ENCODE peak calls at places on chromosomes 11 and 22, in seven cellular contexts. One of them, this sample, is unnamed.

GRCh38 chr22:40238425-40239344 is 61.0 kb downstream of the TNRC6B start:
- DNase-seq in OCI-LY7: no peak
- DNase-seq in ovary: no peak
- DNase-seq in heart left ventricle: no peak
- DNase-seq in Panc1: peak; percentile 30
- DNase-seq in heart right ventricle: no peak
- DNase-seq in Peyer's patch: no peak
- DNase-seq in this sample: no peak

GRCh38 chr22:43388420-43388851 is 23.4 kb upstream of the MPPED1 start:
- DNase-seq in OCI-LY7: peak; percentile 57
- DNase-seq in ovary: peak; percentile 88
- DNase-seq in heart left ventricle: peak; percentile 75
- DNase-seq in Panc1: no peak
- DNase-seq in heart right ventricle: peak; percentile 69
- DNase-seq in Peyer's patch: peak; percentile 50
- DNase-seq in this sample: peak; percentile 67

GRCh38 chr11:40037005-40037404 is 1422.4 kb downstream of the LRRC4C start:
- DNase-seq in OCI-LY7: no peak
- DNase-seq in ovary: no peak
- DNase-seq in heart left ventricle: no peak
- DNase-seq in Panc1: no peak
- DNase-seq in heart right ventricle: no peak
- DNase-seq in Peyer's patch: no peak
- DNase-seq in this sample: no peak

GRCh38 chr11:17719028-17719939 is at the start of gene MYOD1:
- DNase-seq in OCI-LY7: no peak
- DNase-seq in ovary: no peak
- DNase-seq in heart left ventricle: no peak
- DNase-seq in Panc1: no peak
- DNase-seq in heart right ventricle: no peak
- DNase-seq in Peyer's patch: no peak
- DNase-seq in this sample: no peak

GRCh38 chr11:72781313-72782080 is 12.3 kb downstream of the STARD10 start:
- DNase-seq in OCI-LY7: peak; percentile 50
- DNase-seq in ovary: no peak
- DNase-seq in heart left ventricle: no peak
- DNase-seq in Panc1: no peak
- DNase-seq in heart right ventricle: no peak
- DNase-seq in Peyer's patch: peak; percentile 40
- DNase-seq in this sample: peak; percentile 52

GRCh38 chr11:8289426-8290047 is 25.9 kb upstream of the LMO1 start:
- DNase-seq in OCI-LY7: no peak
- DNase-seq in ovary: no peak
- DNase-seq in heart left ventricle: no peak
- DNase-seq in Panc1: no peak
- DNase-seq in heart right ventricle: no peak
- DNase-seq in Peyer's patch: peak; percentile 5
- DNase-seq in this sample: peak; percentile 5

GRCh38 chr11:72378704-72379383 is 55.5 kb downstream of the CLPB start:
- DNase-seq in OCI-LY7: no peak
- DNase-seq in ovary: peak; percentile 68
- DNase-seq in heart left ventricle: peak; percentile 84
- DNase-seq in Panc1: no peak
- DNase-seq in heart right ventricle: peak; percentile 76
- DNase-seq in Peyer's patch: no peak
- DNase-seq in this sample: peak; percentile 23

GRCh38 chr22:46064236-46064965 is 85.9 kb upstream of the PPARA start:
- DNase-seq in OCI-LY7: no peak
- DNase-seq in ovary: peak; percentile 47
- DNase-seq in heart left ventricle: peak; percentile 29
- DNase-seq in Panc1: no peak
- DNase-seq in heart right ventricle: no peak
- DNase-seq in Peyer's patch: no peak
- DNase-seq in this sample: peak; percentile 37

GRCh38 chr22:49332691-49333090 is 495.0 kb downstream of the BRD1 start:
- DNase-seq in OCI-LY7: no peak
- DNase-seq in ovary: no peak
- DNase-seq in heart left ventricle: no peak
- DNase-seq in Panc1: no peak
- DNase-seq in heart right ventricle: no peak
- DNase-seq in Peyer's patch: no peak
- DNase-seq in this sample: no peak

GRCh38 chr11:128422576-128423370 is 164.6 kb downstream of the ETS1 start:
- DNase-seq in OCI-LY7: no peak
- DNase-seq in ovary: no peak
- DNase-seq in heart left ventricle: peak; percentile 71
- DNase-seq in Panc1: no peak
- DNase-seq in heart right ventricle: peak; percentile 80
- DNase-seq in Peyer's patch: peak; percentile 69
- DNase-seq in this sample: peak; percentile 63

GRCh38 chr11:109197656-109198055 is 224.3 kb upstream of the C11orf87 start:
- DNase-seq in OCI-LY7: no peak
- DNase-seq in ovary: no peak
- DNase-seq in heart left ventricle: no peak
- DNase-seq in Panc1: no peak
- DNase-seq in heart right ventricle: no peak
- DNase-seq in Peyer's patch: no peak
- DNase-seq in this sample: no peak

GRCh38 chr11:44950036-44950624 is 553 bp downstream of the TP53I11 start:
- DNase-seq in OCI-LY7: no peak
- DNase-seq in ovary: peak; percentile 38
- DNase-seq in heart left ventricle: peak; percentile 59
- DNase-seq in Panc1: no peak
- DNase-seq in heart right ventricle: peak; percentile 54
- DNase-seq in Peyer's patch: peak; percentile 46
- DNase-seq in this sample: peak; percentile 40

GRCh38 chr22:46002757-46003270 is 25.9 kb upstream of the WNT7B start:
- DNase-seq in OCI-LY7: no peak
- DNase-seq in ovary: no peak
- DNase-seq in heart left ventricle: peak; percentile 40
- DNase-seq in Panc1: no peak
- DNase-seq in heart right ventricle: no peak
- DNase-seq in Peyer's patch: no peak
- DNase-seq in this sample: no peak

GRCh38 chr11:65903068-65903481 is 2.9 kb upstream of the FOSL1 start:
- DNase-seq in OCI-LY7: no peak
- DNase-seq in ovary: no peak
- DNase-seq in heart left ventricle: no peak
- DNase-seq in Panc1: peak; percentile 95
- DNase-seq in heart right ventricle: no peak
- DNase-seq in Peyer's patch: no peak
- DNase-seq in this sample: no peak

GRCh38 chr11:74936976-74937375 is 11.9 kb downstream of the XRRA1 start:
- DNase-seq in OCI-LY7: no peak
- DNase-seq in ovary: no peak
- DNase-seq in heart left ventricle: no peak
- DNase-seq in Panc1: no peak
- DNase-seq in heart right ventricle: no peak
- DNase-seq in Peyer's patch: no peak
- DNase-seq in this sample: no peak

GRCh38 chr11:65898656-65899355 is 1.4 kb downstream of the FOSL1 start:
- DNase-seq in OCI-LY7: no peak
- DNase-seq in ovary: no peak
- DNase-seq in heart left ventricle: no peak
- DNase-seq in Panc1: no peak
- DNase-seq in heart right ventricle: no peak
- DNase-seq in Peyer's patch: no peak
- DNase-seq in this sample: no peak

GRCh38 chr11:74208507-74208906 is 37.4 kb downstream of the PPME1 start:
- DNase-seq in OCI-LY7: no peak
- DNase-seq in ovary: no peak
- DNase-seq in heart left ventricle: no peak
- DNase-seq in Panc1: no peak
- DNase-seq in heart right ventricle: no peak
- DNase-seq in Peyer's patch: no peak
- DNase-seq in this sample: no peak

GRCh38 chr11:116517077-116517476 is 255.7 kb downstream of the BUD13 start:
- DNase-seq in OCI-LY7: no peak
- DNase-seq in ovary: no peak
- DNase-seq in heart left ventricle: no peak
- DNase-seq in Panc1: no peak
- DNase-seq in heart right ventricle: no peak
- DNase-seq in Peyer's patch: no peak
- DNase-seq in this sample: no peak

GRCh38 chr11:77851513-77851912 is 30.6 kb downstream of the AAMDC start:
- DNase-seq in OCI-LY7: no peak
- DNase-seq in ovary: no peak
- DNase-seq in heart left ventricle: no peak
- DNase-seq in Panc1: no peak
- DNase-seq in heart right ventricle: no peak
- DNase-seq in Peyer's patch: no peak
- DNase-seq in this sample: no peak

GRCh38 chr11:36450391-36450714 is 59.7 kb downstream of the TRAF6 start:
- DNase-seq in OCI-LY7: no peak
- DNase-seq in ovary: no peak
- DNase-seq in heart left ventricle: no peak
- DNase-seq in Panc1: no peak
- DNase-seq in heart right ventricle: no peak
- DNase-seq in Peyer's patch: no peak
- DNase-seq in this sample: no peak

GRCh38 chr22:38719196-38719595 is 13.5 kb downstream of the GTPBP1 start:
- DNase-seq in OCI-LY7: no peak
- DNase-seq in ovary: no peak
- DNase-seq in heart left ventricle: peak; percentile 13
- DNase-seq in Panc1: no peak
- DNase-seq in heart right ventricle: no peak
- DNase-seq in Peyer's patch: no peak
- DNase-seq in this sample: no peak

GRCh38 chr11:66363187-66363601 is 8.4 kb downstream of the SLC29A2 start:
- DNase-seq in OCI-LY7: no peak
- DNase-seq in ovary: no peak
- DNase-seq in heart left ventricle: peak; percentile 37
- DNase-seq in Panc1: no peak
- DNase-seq in heart right ventricle: peak; percentile 23
- DNase-seq in Peyer's patch: no peak
- DNase-seq in this sample: no peak

GRCh38 chr11:73493838-73494598 is 103.9 kb downstream of the FAM168A start:
- DNase-seq in OCI-LY7: no peak
- DNase-seq in ovary: no peak
- DNase-seq in heart left ventricle: no peak
- DNase-seq in Panc1: peak; percentile 7
- DNase-seq in heart right ventricle: no peak
- DNase-seq in Peyer's patch: no peak
- DNase-seq in this sample: no peak

GRCh38 chr11:120612363-120613263 is 101.1 kb downstream of the GRIK4 start:
- DNase-seq in OCI-LY7: peak; percentile 16
- DNase-seq in ovary: peak; percentile 35
- DNase-seq in heart left ventricle: peak; percentile 81
- DNase-seq in Panc1: no peak
- DNase-seq in heart right ventricle: peak; percentile 12
- DNase-seq in Peyer's patch: no peak
- DNase-seq in this sample: no peak

GRCh38 chr11:43830928-43831440 is 49.6 kb upstream of the ALKBH3 start:
- DNase-seq in OCI-LY7: no peak
- DNase-seq in ovary: no peak
- DNase-seq in heart left ventricle: no peak
- DNase-seq in Panc1: peak; percentile 97
- DNase-seq in heart right ventricle: no peak
- DNase-seq in Peyer's patch: no peak
- DNase-seq in this sample: peak; percentile 7

GRCh38 chr11:78156081-78156844 is 16.8 kb upstream of the ALG8 start:
- DNase-seq in OCI-LY7: no peak
- DNase-seq in ovary: no peak
- DNase-seq in heart left ventricle: no peak
- DNase-seq in Panc1: no peak
- DNase-seq in heart right ventricle: no peak
- DNase-seq in Peyer's patch: no peak
- DNase-seq in this sample: peak; percentile 10

GRCh38 chr11:64665381-64665780 is 57.6 kb downstream of the NRXN2 start:
- DNase-seq in OCI-LY7: no peak
- DNase-seq in ovary: no peak
- DNase-seq in heart left ventricle: no peak
- DNase-seq in Panc1: no peak
- DNase-seq in heart right ventricle: no peak
- DNase-seq in Peyer's patch: no peak
- DNase-seq in this sample: no peak

GRCh38 chr11:66443602-66444001 is 5.0 kb upstream of the MRPL11 start:
- DNase-seq in OCI-LY7: no peak
- DNase-seq in ovary: no peak
- DNase-seq in heart left ventricle: no peak
- DNase-seq in Panc1: no peak
- DNase-seq in heart right ventricle: no peak
- DNase-seq in Peyer's patch: no peak
- DNase-seq in this sample: no peak

GRCh38 chr11:105589346-105589745 is 20.5 kb upstream of the GRIA4 start:
- DNase-seq in OCI-LY7: no peak
- DNase-seq in ovary: no peak
- DNase-seq in heart left ventricle: no peak
- DNase-seq in Panc1: no peak
- DNase-seq in heart right ventricle: no peak
- DNase-seq in Peyer's patch: no peak
- DNase-seq in this sample: no peak

GRCh38 chr11:32391965-32392553 is 43.3 kb downstream of the WT1 start:
- DNase-seq in OCI-LY7: no peak
- DNase-seq in ovary: peak; percentile 43
- DNase-seq in heart left ventricle: no peak
- DNase-seq in Panc1: no peak
- DNase-seq in heart right ventricle: no peak
- DNase-seq in Peyer's patch: no peak
- DNase-seq in this sample: no peak
- H3K4me1 ChIP-seq in OCI-LY7: no peaks in the 10 kb centered on the region
- H3K4me1 ChIP-seq in ovary: no peaks in the 10 kb centered on the region
- H3K4me1 ChIP-seq in heart left ventricle: peaks cover 5% of the 10 kb centered on the region
- H3K4me1 ChIP-seq in Panc1: no peaks in the 10 kb centered on the region
- H3K4me1 ChIP-seq in heart right ventricle: peaks cover 6% of the 10 kb centered on the region
- H3K4me1 ChIP-seq in Peyer's patch: no peaks in the 10 kb centered on the region
- H3K4me1 ChIP-seq in this sample: no peaks in the 10 kb centered on the region

GRCh38 chr11:61890536-61891330 is 612 bp downstream of the FADS3 start:
- DNase-seq in OCI-LY7: peak; percentile 48
- DNase-seq in ovary: peak; percentile 77
- DNase-seq in heart left ventricle: peak; percentile 69
- DNase-seq in Panc1: no peak
- DNase-seq in heart right ventricle: peak; percentile 48
- DNase-seq in Peyer's patch: peak; percentile 33
- DNase-seq in this sample: peak; percentile 74
- TF ChIP-seq CTCF in OCI-LY7: peak; percentile 19
- TF ChIP-seq CTCF in ovary: no peak
- TF ChIP-seq CTCF in heart left ventricle: peak; percentile 5
- TF ChIP-seq CTCF in Panc1: no peak
- TF ChIP-seq CTCF in heart right ventricle: peak; percentile 16
- TF ChIP-seq CTCF in Peyer's patch: peak; percentile 3
- TF ChIP-seq CTCF in this sample: no peak

GRCh38 chr22:30607939-30608338 is 965 bp downstream of the TCN2 start:
- DNase-seq in OCI-LY7: no peak
- DNase-seq in ovary: no peak
- DNase-seq in heart left ventricle: no peak
- DNase-seq in Panc1: no peak
- DNase-seq in heart right ventricle: no peak
- DNase-seq in Peyer's patch: no peak
- DNase-seq in this sample: no peak
- H3K4me1 ChIP-seq in OCI-LY7: peaks cover 36% of the 10 kb centered on the region
- H3K4me1 ChIP-seq in ovary: peaks cover 8% of the 10 kb centered on the region
- H3K4me1 ChIP-seq in heart left ventricle: peaks cover 50% of the 10 kb centered on the region
- H3K4me1 ChIP-seq in Panc1: peaks cover 3% of the 10 kb centered on the region
- H3K4me1 ChIP-seq in heart right ventricle: peaks cover 51% of the 10 kb centered on the region
- H3K4me1 ChIP-seq in Peyer's patch: no peaks in the 10 kb centered on the region
- H3K4me1 ChIP-seq in this sample: peaks cover 25% of the 10 kb centered on the region

DNA sequence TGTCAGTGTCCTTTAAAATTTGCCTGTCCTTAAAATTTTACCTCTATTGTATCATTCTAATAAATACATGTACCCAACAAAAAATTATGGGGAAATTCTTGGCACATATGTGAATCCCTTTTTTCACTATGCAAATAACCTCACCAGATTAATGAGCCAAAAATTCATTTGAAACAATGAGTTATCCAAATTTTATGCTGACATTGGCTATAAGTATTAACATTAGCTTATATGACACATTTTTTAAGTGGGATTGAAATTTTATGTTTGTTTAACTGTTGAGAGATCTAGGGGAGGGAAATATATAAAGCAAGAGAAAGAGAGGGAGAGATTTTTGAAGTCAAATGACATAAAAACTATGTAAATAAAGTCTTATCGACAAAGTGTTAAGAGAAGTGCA is 11.8 kb upstream of the PDGFD start:
- DNase-seq in OCI-LY7: no peak
- DNase-seq in ovary: no peak
- DNase-seq in heart left ventricle: no peak
- DNase-seq in Panc1: no peak
- DNase-seq in heart right ventricle: no peak
- DNase-seq in Peyer's patch: no peak
- DNase-seq in this sample: no peak
- TF ChIP-seq CTCF in OCI-LY7: no peak
- TF ChIP-seq CTCF in ovary: no peak
- TF ChIP-seq CTCF in heart left ventricle: no peak
- TF ChIP-seq CTCF in Panc1: no peak
- TF ChIP-seq CTCF in heart right ventricle: no peak
- TF ChIP-seq CTCF in Peyer's patch: no peak
- TF ChIP-seq CTCF in this sample: no peak